ENCODE peak calls at places on chromosomes 11 and 22, in four cellular contexts. One of them, this sample, is unnamed.

GRCh38 chr22:36143066-36143815 is 17.3 kb downstream of the APOL3 start:
- DNase-seq in GM12878: no peak
- DNase-seq in K562: no peak
- DNase-seq in HepG2: peak
- DNase-seq in this sample: no peak

GRCh38 chr11:86980397-86980796 is 25.2 kb upstream of the FZD4 start:
- DNase-seq in GM12878: no peak
- DNase-seq in K562: no peak
- DNase-seq in HepG2: no peak
- DNase-seq in this sample: no peak

GRCh38 chr11:75239551-75240290 is 853 bp upstream of the TPBGL start:
- DNase-seq in GM12878: no peak
- DNase-seq in K562: no peak
- DNase-seq in HepG2: no peak
- DNase-seq in this sample: no peak

GRCh38 chr11:43974830-43975229 is 32.4 kb downstream of the C11orf96 start:
- DNase-seq in GM12878: no peak
- DNase-seq in K562: no peak
- DNase-seq in HepG2: no peak
- DNase-seq in this sample: no peak

GRCh38 chr11:76314741-76315090 is 66.2 kb downstream of the THAP12 start:
- DNase-seq in GM12878: no peak
- DNase-seq in K562: no peak
- DNase-seq in HepG2: no peak
- DNase-seq in this sample: no peak

GRCh38 chr11:96323643-96323985 is 19.4 kb downstream of the MAML2 start:
- DNase-seq in GM12878: no peak
- DNase-seq in K562: no peak
- DNase-seq in HepG2: no peak
- DNase-seq in this sample: no peak

GRCh38 chr22:37196539-37197450 is 8.7 kb upstream of the C1QTNF6 start:
- DNase-seq in GM12878: no peak
- DNase-seq in K562: no peak
- DNase-seq in HepG2: peak
- DNase-seq in this sample: no peak

GRCh38 chr11:83156996-83157754 is at the start of gene PCF11:
- DNase-seq in GM12878: no peak
- DNase-seq in K562: peak
- DNase-seq in HepG2: no peak
- DNase-seq in this sample: peak

GRCh38 chr22:48740086-48740730 is 1087.5 kb downstream of the BRD1 start:
- DNase-seq in GM12878: no peak
- DNase-seq in K562: no peak
- DNase-seq in HepG2: no peak
- DNase-seq in this sample: no peak

GRCh38 chr22:30754521-30754920 is 59.8 kb downstream of the OSBP2 start:
- DNase-seq in GM12878: no peak
- DNase-seq in K562: no peak
- DNase-seq in HepG2: no peak
- DNase-seq in this sample: no peak

GRCh38 chr11:119251114-119251513 is 45.0 kb downstream of the CBL start:
- DNase-seq in GM12878: no peak
- DNase-seq in K562: peak
- DNase-seq in HepG2: no peak
- DNase-seq in this sample: no peak

GRCh38 chr11:69403556-69404215 is 77.8 kb upstream of the LINC01488 start:
- DNase-seq in GM12878: no peak
- DNase-seq in K562: no peak
- DNase-seq in HepG2: no peak
- DNase-seq in this sample: no peak

GRCh38 chr11:69127091-69127850 is 28.5 kb upstream of the SMIM38 start:
- DNase-seq in GM12878: no peak
- DNase-seq in K562: no peak
- DNase-seq in HepG2: no peak
- DNase-seq in this sample: no peak

GRCh38 chr11:4890279-4890678 is 8.6 kb downstream of the OR51T1 start:
- DNase-seq in GM12878: no peak
- DNase-seq in K562: peak
- DNase-seq in HepG2: no peak
- DNase-seq in this sample: no peak

GRCh38 chr11:9765320-9766101 is 101.6 kb downstream of the SWAP70 start:
- DNase-seq in GM12878: no peak
- DNase-seq in K562: no peak
- DNase-seq in HepG2: peak
- DNase-seq in this sample: no peak

GRCh38 chr11:36372101-36372767 is 76.1 kb downstream of the PRR5L start:
- DNase-seq in GM12878: no peak
- DNase-seq in K562: no peak
- DNase-seq in HepG2: no peak
- DNase-seq in this sample: no peak

GRCh38 chr22:35126993-35127392 is 61.0 kb downstream of the ISX start:
- DNase-seq in GM12878: peak
- DNase-seq in K562: no peak
- DNase-seq in HepG2: no peak
- DNase-seq in this sample: no peak

GRCh38 chr11:62145261-62145871 is 21.6 kb downstream of the INCENP start:
- DNase-seq in GM12878: no peak
- DNase-seq in K562: no peak
- DNase-seq in HepG2: no peak
- DNase-seq in this sample: no peak

GRCh38 chr22:37546436-37547248 is 13.6 kb upstream of the CDC42EP1 start:
- DNase-seq in GM12878: no peak
- DNase-seq in K562: no peak
- DNase-seq in HepG2: peak
- DNase-seq in this sample: no peak

GRCh38 chr22:23088199-23088604 is 17.9 kb downstream of the GNAZ start:
- DNase-seq in GM12878: no peak
- DNase-seq in K562: peak
- DNase-seq in HepG2: no peak
- DNase-seq in this sample: no peak

GRCh38 chr11:27485930-27486773 is 13.6 kb upstream of the LGR4 start:
- DNase-seq in GM12878: no peak
- DNase-seq in K562: peak
- DNase-seq in HepG2: peak
- DNase-seq in this sample: no peak

GRCh38 chr11:116696381-116696941 is 76.3 kb downstream of the BUD13 start:
- DNase-seq in GM12878: no peak
- DNase-seq in K562: no peak
- DNase-seq in HepG2: no peak
- DNase-seq in this sample: no peak

GRCh38 chr11:61551630-61552029 is 29.2 kb downstream of the SYT7 start:
- DNase-seq in GM12878: no peak
- DNase-seq in K562: no peak
- DNase-seq in HepG2: no peak
- DNase-seq in this sample: no peak

GRCh38 chr11:19327280-19327679 is 86.5 kb upstream of the E2F8 start:
- DNase-seq in GM12878: no peak
- DNase-seq in K562: no peak
- DNase-seq in HepG2: no peak
- DNase-seq in this sample: no peak

GRCh38 chr22:43811777-43812148 is 342 bp downstream of the EFCAB6 start:
- DNase-seq in GM12878: no peak
- DNase-seq in K562: no peak
- DNase-seq in HepG2: no peak
- DNase-seq in this sample: no peak

GRCh38 chr11:100830978-100831732 is 144.1 kb downstream of the ARHGAP42 start:
- DNase-seq in GM12878: no peak
- DNase-seq in K562: no peak
- DNase-seq in HepG2: no peak
- DNase-seq in this sample: no peak

GRCh38 chr11:58654079-58654907 is 31.8 kb downstream of the CNTF start:
- DNase-seq in GM12878: peak
- DNase-seq in K562: peak
- DNase-seq in HepG2: peak
- DNase-seq in this sample: peak

GRCh38 chr11:108733479-108734116 is 68.7 kb downstream of the DDX10 start:
- DNase-seq in GM12878: peak
- DNase-seq in K562: peak
- DNase-seq in HepG2: no peak
- DNase-seq in this sample: no peak

GRCh38 chr11:21561589-21561988 is 631.3 kb upstream of the ANO5 start:
- DNase-seq in GM12878: no peak
- DNase-seq in K562: no peak
- DNase-seq in HepG2: no peak
- DNase-seq in this sample: no peak

GRCh38 chr11:44000731-44001130 is 47.0 kb upstream of the ACCSL start:
- DNase-seq in GM12878: no peak
- DNase-seq in K562: no peak
- DNase-seq in HepG2: no peak
- DNase-seq in this sample: no peak

GRCh38 chr22:27801616-27802388 is at the start of gene MN1:
- DNase-seq in GM12878: no peak
- DNase-seq in K562: no peak
- DNase-seq in HepG2: no peak
- DNase-seq in this sample: peak

GRCh38 chr11:61609970-61610347 is 29.1 kb upstream of the SYT7 start:
- DNase-seq in GM12878: no peak
- DNase-seq in K562: no peak
- DNase-seq in HepG2: no peak
- DNase-seq in this sample: peak

GRCh38 chr11:19666951-19667350 is 45.7 kb upstream of the NAV2 start:
- DNase-seq in GM12878: no peak
- DNase-seq in K562: no peak
- DNase-seq in HepG2: no peak
- DNase-seq in this sample: no peak

GRCh38 chr22:33835196-33835788 is 85.0 kb downstream of the LARGE1 start:
- DNase-seq in GM12878: no peak
- DNase-seq in K562: no peak
- DNase-seq in HepG2: no peak
- DNase-seq in this sample: no peak

GRCh38 chr22:45843030-45843429 is 133.9 kb downstream of the WNT7B start:
- DNase-seq in GM12878: no peak
- DNase-seq in K562: no peak
- DNase-seq in HepG2: no peak
- DNase-seq in this sample: no peak

GRCh38 chr22:43133401-43133800 is 9.8 kb downstream of the MCAT start:
- DNase-seq in GM12878: no peak
- DNase-seq in K562: no peak
- DNase-seq in HepG2: no peak
- DNase-seq in this sample: no peak

GRCh38 chr11:1229471-1230120 is 6.7 kb downstream of the MUC5B start:
- DNase-seq in GM12878: no peak
- DNase-seq in K562: peak
- DNase-seq in HepG2: no peak
- DNase-seq in this sample: no peak

GRCh38 chr11:19938051-19938856 is 222.0 kb downstream of the DBX1 start:
- DNase-seq in GM12878: no peak
- DNase-seq in K562: peak
- DNase-seq in HepG2: peak
- DNase-seq in this sample: peak

GRCh38 chr11:34316347-34317037 is 41.3 kb downstream of the ABTB2 start:
- DNase-seq in GM12878: no peak
- DNase-seq in K562: no peak
- DNase-seq in HepG2: no peak
- DNase-seq in this sample: no peak

GRCh38 chr11:10659339-10660216 is 34.0 kb downstream of the IRAG1 start:
- DNase-seq in GM12878: no peak
- DNase-seq in K562: peak
- DNase-seq in HepG2: peak
- DNase-seq in this sample: peak

DNA sequence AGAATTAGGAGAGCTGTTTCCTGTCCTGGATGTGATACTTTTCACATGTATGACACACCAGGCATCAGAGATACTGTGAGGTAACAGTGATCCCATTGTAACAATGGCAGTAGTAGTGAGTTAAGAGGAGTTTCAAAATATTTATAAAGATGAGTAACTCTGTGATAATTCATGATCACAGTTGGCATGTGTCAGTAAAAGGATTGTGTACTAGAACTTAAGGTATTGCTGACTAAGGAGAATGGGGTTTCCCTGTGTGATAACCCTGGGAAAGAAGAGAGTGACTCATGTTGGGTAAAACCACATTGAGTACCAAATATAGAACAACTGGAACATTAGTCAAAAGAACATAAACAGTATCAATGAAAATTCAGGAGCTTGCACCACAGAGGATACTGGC is 22.9 kb upstream of the SLC5A1 start:
- DNase-seq in GM12878: no peak
- DNase-seq in K562: no peak
- DNase-seq in HepG2: peak
- DNase-seq in this sample: no peak
- TF ChIP-seq TARDBP in GM12878: no peak
- TF ChIP-seq TARDBP in K562: no peak
- TF ChIP-seq TARDBP in HepG2: no peak
- TF ChIP-seq TARDBP in this sample: no peak

DNA sequence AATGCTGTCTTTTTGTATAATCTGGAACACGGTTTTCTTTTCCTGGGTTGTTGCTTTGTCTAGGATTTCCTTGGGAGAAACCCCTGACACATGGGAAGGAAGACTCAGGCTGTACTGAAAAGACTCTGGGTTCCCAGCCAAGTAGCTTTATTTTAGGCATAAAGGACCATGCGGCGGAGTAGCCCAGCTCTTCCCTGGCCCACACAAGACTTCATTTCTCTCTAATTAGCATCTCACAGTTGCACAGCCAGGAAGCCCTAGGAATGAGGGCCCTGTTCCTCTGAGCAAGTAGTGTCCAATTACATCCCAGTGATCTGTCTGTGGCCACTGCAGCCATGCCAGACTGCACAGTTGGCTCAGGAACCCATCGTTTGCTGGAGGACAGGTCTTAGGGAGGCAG is 319.5 kb downstream of the TENM4 start:
- DNase-seq in GM12878: no peak
- DNase-seq in K562: no peak
- DNase-seq in HepG2: no peak
- DNase-seq in this sample: no peak
- TF ChIP-seq BHLHE40 in GM12878: no peak
- TF ChIP-seq BHLHE40 in K562: no peak
- TF ChIP-seq BHLHE40 in HepG2: no peak
- TF ChIP-seq BHLHE40 in this sample: no peak

GRCh38 chr11:123546515-123546914 is 107.9 kb downstream of the SCN3B start:
- DNase-seq in GM12878: no peak
- DNase-seq in K562: no peak
- DNase-seq in HepG2: no peak
- DNase-seq in this sample: no peak
- TF ChIP-seq TARDBP in GM12878: no peak
- TF ChIP-seq TARDBP in K562: no peak
- TF ChIP-seq TARDBP in HepG2: no peak
- TF ChIP-seq TARDBP in this sample: no peak

GRCh38 chr11:110424775-110425444 is 4.8 kb upstream of the FDX1 start:
- DNase-seq in GM12878: no peak
- DNase-seq in K562: no peak
- DNase-seq in HepG2: no peak
- DNase-seq in this sample: no peak
- TF ChIP-seq BHLHE40 in GM12878: no peak
- TF ChIP-seq BHLHE40 in K562: no peak
- TF ChIP-seq BHLHE40 in HepG2: no peak
- TF ChIP-seq BHLHE40 in this sample: no peak